ENCODE peak calls at places on chromosomes 11 and 22, in nine cellular contexts. A is keratinocyte, R is adipocyte, B is K562, I is neural progenitor cell, P is mammary epithelial cell, L is spleen, V is right atrium auricular region, F is aorta. M is an unnamed sample.
A peak's percentile ranks its signal among the peaks of the same experiment; 100 is the strongest.

GRCh38 chr22:32985899-32986772 is 72.0 kb downstream of the SYN3 start:
- DNase-seq in A (no peak), R (peak; percentile 91), B (peak; percentile 67), I (peak; percentile 88), P (peak; percentile 75), L (no peak), V (peak; percentile 86), F (no peak), M (no peak)

GRCh38 chr11:19915808-19916207 is 203.2 kb downstream of the NAV2 start:
- DNase-seq in A (no peak), R (no peak), B (no peak), I (no peak), P (no peak), L (no peak), V (no peak), F (no peak), M (no peak)

GRCh38 chr22:36029406-36029755 is 757 bp upstream of the RBFOX2 start:
- DNase-seq in A (no peak), R (peak; percentile 31), B (no peak), I (no peak), P (no peak), L (no peak), V (no peak), F (no peak), M (no peak)

GRCh38 chr22:40691532-40691931 is 12.2 kb downstream of the MCHR1 start:
- DNase-seq in A (no peak), R (no peak), B (no peak), I (no peak), P (no peak), L (no peak), V (no peak), F (no peak), M (no peak)

GRCh38 chr11:31233425-31233824 is 136.1 kb downstream of the DCDC1 start:
- DNase-seq in A (no peak), R (no peak), B (no peak), I (no peak), P (peak; percentile 6), L (no peak), V (no peak), F (no peak), M (no peak)

GRCh38 chr22:44360686-44361381 is 48.1 kb upstream of the SHISAL1 start:
- DNase-seq in A (peak; percentile 85), R (peak; percentile 94), B (no peak), I (peak; percentile 50), P (peak; percentile 96), L (peak; percentile 64), V (peak; percentile 73), F (peak; percentile 90), M (no peak)

GRCh38 chr11:72038491-72038890 is 39.8 kb downstream of the IL18BP start:
- DNase-seq in A (no peak), R (peak; percentile 93), B (peak; percentile 35), I (no peak), P (peak; percentile 33), L (no peak), V (peak; percentile 81), F (peak; percentile 78), M (no peak)

GRCh38 chr22:30308096-30308495 is 18.6 kb downstream of the TBC1D10A start:
- DNase-seq in A (no peak), R (no peak), B (no peak), I (no peak), P (no peak), L (no peak), V (no peak), F (no peak), M (no peak)

GRCh38 chr22:17112491-17113042 is 8.6 kb downstream of the TMEM121B start:
- DNase-seq in A (no peak), R (no peak), B (no peak), I (no peak), P (no peak), L (peak; percentile 48), V (no peak), F (peak; percentile 10), M (no peak)

GRCh38 chr11:87819141-87819540 is 356.1 kb downstream of the RAB38 start:
- DNase-seq in A (no peak), R (no peak), B (no peak), I (no peak), P (no peak), L (no peak), V (no peak), F (no peak), M (no peak)

DNA sequence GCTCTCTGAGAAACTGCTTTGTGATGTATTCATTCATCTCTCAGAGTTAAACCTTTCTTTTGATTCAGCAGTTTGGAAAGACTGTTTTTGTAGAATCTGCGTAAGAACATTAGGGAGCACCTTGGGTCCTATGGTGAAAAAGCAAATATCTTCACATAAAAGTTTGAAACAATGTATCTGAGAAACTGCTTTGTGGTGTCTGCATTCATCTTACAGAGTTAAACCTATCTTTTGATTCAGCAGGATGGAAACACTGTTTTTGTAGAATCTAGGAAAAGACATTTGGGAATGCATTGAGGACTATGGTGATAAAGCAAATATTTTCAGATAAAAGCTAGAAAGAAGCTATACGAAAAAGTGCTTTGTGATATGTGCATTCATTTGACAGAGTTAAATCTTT is 361.3 kb downstream of the OR4C45 start:
- DNase-seq in A (no peak), R (no peak), B (no peak), I (no peak), P (no peak), L (no peak), V (no peak), F (no peak), M (no peak)
- H3K9me3 ChIP-seq in A (no peaks in the 10 kb centered on the region), R (peaks cover 91% of the 10 kb centered on the region), B (peaks cover 3% of the 10 kb centered on the region), I (peaks cover 67% of the 10 kb centered on the region), P (peaks cover 40% of the 10 kb centered on the region), L (peaks cover 100% of the 10 kb centered on the region), V (peaks cover 96% of the 10 kb centered on the region), F (peaks cover 1% of the 10 kb centered on the region), M (peaks cover 8% of the 10 kb centered on the region)

DNA sequence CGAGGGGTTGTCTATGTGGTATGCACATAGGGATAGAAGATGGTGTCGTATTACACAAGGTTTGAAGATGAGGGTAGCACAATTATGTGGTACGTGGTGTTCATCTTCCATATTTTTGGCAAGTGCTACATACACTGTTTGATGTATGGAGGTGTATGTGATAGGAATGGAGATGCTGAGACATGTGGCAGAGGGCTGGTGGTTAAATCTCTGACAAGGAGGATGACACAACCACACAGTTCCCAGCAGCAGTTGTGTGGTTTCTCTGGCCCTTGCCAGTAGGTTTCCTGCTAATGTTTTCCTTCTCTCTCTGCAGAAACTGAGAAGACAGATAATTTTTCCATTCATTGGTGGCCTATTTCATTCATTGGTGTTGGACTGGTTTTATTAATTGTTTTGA is 17.0 kb downstream of the NCR3LG1 start:
- DNase-seq in A (no peak), R (no peak), B (no peak), I (no peak), P (no peak), L (no peak), V (no peak), F (no peak), M (no peak)
- H3K9me3 ChIP-seq in A (peaks cover 34% of the 10 kb centered on the region), R (peaks cover 50% of the 10 kb centered on the region), B (peaks cover 33% of the 10 kb centered on the region), I (peaks cover 16% of the 10 kb centered on the region), P (peaks cover 45% of the 10 kb centered on the region), L (peaks cover 48% of the 10 kb centered on the region), V (peaks cover 51% of the 10 kb centered on the region), F (peaks cover 31% of the 10 kb centered on the region), M (peaks cover 20% of the 10 kb centered on the region)

GRCh38 chr11:134637091-134638015 is 225.3 kb upstream of the B3GAT1 start:
- DNase-seq in A (no peak), R (no peak), B (no peak), I (no peak), P (no peak), L (no peak), V (no peak), F (peak; percentile 37), M (no peak)
- H3K9me3 ChIP-seq in A (no peaks in the 10 kb centered on the region), R (no peaks in the 10 kb centered on the region), B (no peaks in the 10 kb centered on the region), I (no peaks in the 10 kb centered on the region), P (peaks cover 33% of the 10 kb centered on the region), L (no peaks in the 10 kb centered on the region), V (no peaks in the 10 kb centered on the region), F (no peaks in the 10 kb centered on the region), M (no peaks in the 10 kb centered on the region)

GRCh38 chr11:134670247-134670646 is 258.2 kb upstream of the B3GAT1 start:
- DNase-seq in A (no peak), R (no peak), B (no peak), I (no peak), P (no peak), L (no peak), V (no peak), F (no peak), M (no peak)
- H3K9me3 ChIP-seq in A (no peaks in the 10 kb centered on the region), R (no peaks in the 10 kb centered on the region), B (no peaks in the 10 kb centered on the region), I (no peaks in the 10 kb centered on the region), P (peaks cover 32% of the 10 kb centered on the region), L (no peaks in the 10 kb centered on the region), V (peaks cover 11% of the 10 kb centered on the region), F (no peaks in the 10 kb centered on the region), M (no peaks in the 10 kb centered on the region)

DNA sequence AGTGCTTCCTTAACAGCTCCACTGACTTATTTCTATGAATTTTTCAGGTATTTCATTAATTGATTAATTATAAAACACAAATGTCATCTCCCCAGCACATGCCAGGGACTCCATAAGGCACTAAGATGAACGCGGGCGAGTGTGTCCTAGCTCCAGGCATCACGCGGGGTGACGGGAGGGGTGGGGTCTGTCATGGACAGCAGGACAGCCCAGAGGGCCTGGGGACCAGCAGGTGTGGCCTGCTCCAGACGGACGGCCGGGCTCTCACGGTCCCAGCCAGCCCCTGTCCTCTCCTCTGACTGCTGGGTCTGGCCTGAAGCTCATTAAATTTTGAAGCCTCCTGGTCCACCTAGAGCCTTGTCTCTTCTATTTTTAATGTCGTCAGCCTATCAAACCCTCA is 531.1 kb downstream of the BRD1 start:
- DNase-seq in A (no peak), R (no peak), B (no peak), I (no peak), P (no peak), L (peak; percentile 56), V (no peak), F (peak; percentile 51), M (no peak)
- H3K9me3 ChIP-seq in A (peaks cover 9% of the 10 kb centered on the region), R (peaks cover 8% of the 10 kb centered on the region), B (no peaks in the 10 kb centered on the region), I (no peaks in the 10 kb centered on the region), P (peaks cover 65% of the 10 kb centered on the region), L (peaks cover 13% of the 10 kb centered on the region), V (peaks cover 23% of the 10 kb centered on the region), F (peaks cover 4% of the 10 kb centered on the region), M (no peaks in the 10 kb centered on the region)

M was measured in CD8-positive, alpha-beta T cell.